ENCODE peak calls at places on chromosomes 4 and X, in seven cellular contexts. Z is sigmoid colon, E is lower lobe of right lung, X is IMR-90, C is heart right ventricle, I is suprapubic skin, F is hepatocyte. A is an unnamed sample.

GRCh38 chr4:88737304-88738015 is 39.8 kb upstream of the NAP1L5 start:
- DNase-seq in Z (peak; percentile 82), E (no peak), X (peak; percentile 12), C (no peak), I (no peak), F (peak; percentile 30), A (no peak)

GRCh38 chr4:24527371-24527770 is 57.0 kb downstream of the DHX15 start:
- DNase-seq in Z (no peak), E (no peak), X (peak; percentile 60), C (no peak), I (no peak), F (no peak), A (no peak)

GRCh38 chrX:152897216-152898144 is at the start of gene ZNF185:
- DNase-seq in Z (no peak), E (peak; percentile 79), X (no peak), C (no peak), I (no peak), F (peak; percentile 75), A (no peak)

GRCh38 chr4:173509031-173510001 is 20.7 kb downstream of the HAND2 start:
- DNase-seq in Z (peak; percentile 87), E (no peak), X (no peak), C (peak; percentile 72), I (no peak), F (peak; percentile 71), A (peak; percentile 69)

GRCh38 chr4:40264995-40265909 is 68.4 kb downstream of the RHOH start:
- DNase-seq in Z (no peak), E (no peak), X (no peak), C (peak; percentile 37), I (no peak), F (peak; percentile 30), A (no peak)

GRCh38 chr4:186012071-186012470 is 56.9 kb upstream of the TLR3 start:
- DNase-seq in Z (no peak), E (no peak), X (no peak), C (no peak), I (no peak), F (no peak), A (peak; percentile 44)

GRCh38 chrX:107709266-107709795 is 66.3 kb downstream of the TSC22D3 start:
- DNase-seq in Z (peak; percentile 2), E (no peak), X (no peak), C (no peak), I (no peak), F (no peak), A (no peak)

GRCh38 chr4:108166441-108167315 is 2.1 kb downstream of the LEF1 start:
- DNase-seq in Z (no peak), E (no peak), X (no peak), C (no peak), I (no peak), F (peak; percentile 56), A (no peak)

GRCh38 chrX:48833531-48834138 is 1.8 kb downstream of the PCSK1N start:
- DNase-seq in Z (no peak), E (no peak), X (no peak), C (no peak), I (no peak), F (no peak), A (no peak)

GRCh38 chrX:124433186-124433585 is 86.8 kb downstream of the SH2D1A start:
- DNase-seq in Z (no peak), E (no peak), X (no peak), C (no peak), I (no peak), F (no peak), A (no peak)

GRCh38 chr4:159283697-159284492 is 181.0 kb downstream of the RAPGEF2 start:
- DNase-seq in Z (no peak), E (no peak), X (peak; percentile 87), C (no peak), I (no peak), F (no peak), A (no peak)

GRCh38 chrX:133258481-133258880 is 40.3 kb upstream of the TFDP3 start:
- DNase-seq in Z (no peak), E (no peak), X (peak; percentile 63), C (no peak), I (no peak), F (no peak), A (no peak)

GRCh38 chr4:168880811-168881595 is 129.1 kb downstream of the CBR4 start:
- DNase-seq in Z (no peak), E (no peak), X (no peak), C (no peak), I (no peak), F (no peak), A (no peak)

GRCh38 chrX:73337366-73337765 is 109.5 kb upstream of the CDX4 start:
- DNase-seq in Z (no peak), E (no peak), X (no peak), C (no peak), I (no peak), F (no peak), A (no peak)

GRCh38 chrX:1053072-1053471 is 159.4 kb downstream of the CRLF2 start:
- DNase-seq in Z (no peak), E (no peak), X (no peak), C (no peak), I (no peak), F (no peak), A (no peak)

GRCh38 chr4:1511441-1512041 is 105.3 kb upstream of the NKX1-1 start:
- DNase-seq in Z (no peak), E (peak; percentile 46), X (peak; percentile 36), C (peak; percentile 6), I (no peak), F (no peak), A (peak; percentile 67)

GRCh38 chr4:1513936-1514483 is 107.8 kb upstream of the NKX1-1 start:
- DNase-seq in Z (no peak), E (no peak), X (no peak), C (no peak), I (no peak), F (no peak), A (no peak)

GRCh38 chr4:1512081-1512737 is 106.0 kb upstream of the NKX1-1 start:
- DNase-seq in Z (no peak), E (peak; percentile 27), X (no peak), C (peak; percentile 10), I (no peak), F (no peak), A (no peak)

GRCh38 chr4:1514612-1515011 is 108.4 kb upstream of the NKX1-1 start:
- DNase-seq in Z (no peak), E (no peak), X (no peak), C (no peak), I (no peak), F (no peak), A (no peak)

DNA sequence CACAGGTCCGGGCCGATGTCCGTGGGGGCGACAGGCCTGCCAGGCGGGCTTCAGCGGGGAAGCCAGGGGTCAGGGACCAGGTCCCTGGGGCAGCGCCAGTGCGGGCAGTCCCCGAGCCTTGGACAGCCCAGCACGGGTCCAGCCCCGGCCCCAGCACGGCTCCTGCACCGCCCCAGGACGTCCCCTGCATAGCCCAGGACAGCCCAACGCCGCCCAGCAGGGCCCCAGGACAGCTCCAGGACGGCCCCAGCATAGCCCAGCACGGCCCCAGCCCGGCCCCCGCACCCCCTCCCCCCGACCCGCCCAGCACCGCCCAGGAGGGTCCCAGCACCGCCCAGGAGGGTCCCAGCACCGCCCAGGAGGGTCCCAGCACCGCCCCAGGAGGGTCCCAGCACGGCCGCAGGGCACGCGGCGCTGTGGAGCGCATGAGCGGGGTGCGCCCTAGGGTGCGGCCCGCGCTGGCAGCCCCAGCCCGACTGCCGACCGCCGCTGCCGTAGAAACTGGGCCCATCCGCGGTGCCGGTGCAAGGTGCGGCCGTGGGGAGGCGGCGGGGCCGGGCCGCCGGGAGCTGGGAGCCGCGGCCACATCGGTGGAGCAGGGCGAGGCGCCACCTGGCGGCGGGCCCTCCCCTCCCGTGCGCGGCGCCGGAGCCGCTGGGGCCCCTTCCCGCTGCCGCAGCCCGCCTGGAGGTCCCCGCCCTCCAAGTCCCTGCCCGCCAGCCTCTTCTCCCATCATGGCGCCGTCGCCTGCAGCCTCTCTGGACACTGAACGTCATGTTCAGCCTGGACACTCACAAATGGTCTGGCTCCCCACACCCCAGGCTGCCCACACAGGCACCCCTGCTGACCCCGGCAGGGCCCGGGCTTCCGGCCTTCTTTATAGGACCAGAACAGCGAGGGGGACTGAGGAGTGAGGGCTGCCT is 106.8 kb upstream of the NKX1-1 start:
- DNase-seq in Z (no peak), E (peak; percentile 55), X (no peak), C (peak; percentile 49), I (no peak), F (peak; percentile 87), A (no peak)
- TF ChIP-seq CTCF in Z (no peak), E (peak; percentile 50), X (peak; percentile 48), C (peak; percentile 71), I (peak; percentile 9), F (peak; percentile 48), A (peak; percentile 74)

DNA sequence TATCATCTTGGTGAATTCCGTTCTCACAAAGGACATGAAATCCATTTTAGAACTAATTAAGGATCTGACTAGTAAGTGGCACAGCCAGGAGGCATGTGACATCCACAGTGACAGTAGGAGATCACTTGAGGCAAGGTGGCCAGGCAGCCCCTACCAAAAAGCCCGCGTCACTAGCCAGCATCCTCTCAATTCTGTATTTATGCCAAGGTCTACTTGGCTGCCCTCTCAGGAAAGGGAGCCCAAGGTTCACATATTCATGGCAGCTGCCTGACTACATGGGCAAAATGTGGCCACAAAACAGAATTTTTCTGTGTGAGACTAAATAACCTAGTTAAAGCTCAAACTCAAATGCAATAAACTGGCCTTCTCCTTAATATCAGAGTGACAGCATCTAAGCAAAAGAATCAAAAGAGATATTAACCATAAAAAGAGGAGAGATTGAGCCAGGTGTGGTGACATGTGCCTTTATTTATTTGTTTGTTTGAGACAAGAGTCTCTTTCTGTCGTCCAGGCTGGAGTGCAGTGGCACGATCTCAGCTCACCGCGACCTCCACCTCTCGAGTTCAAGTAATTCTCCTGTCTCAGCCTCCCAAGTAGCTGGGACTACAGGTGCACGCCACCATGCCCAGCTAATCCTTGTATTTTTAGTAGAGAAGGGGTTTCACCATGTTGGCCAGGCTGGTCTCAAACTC is 51.5 kb downstream of the SLC9A7 start:
- DNase-seq in Z (no peak), E (no peak), X (no peak), C (no peak), I (no peak), F (no peak), A (no peak)
- H3K27ac ChIP-seq in Z (no peak overlapping the region), E (no peak overlapping the region), X (no peak overlapping the region), C (no peak overlapping the region), I (no peak overlapping the region), F (no peak overlapping the region), A (no peak overlapping the region)

DNA sequence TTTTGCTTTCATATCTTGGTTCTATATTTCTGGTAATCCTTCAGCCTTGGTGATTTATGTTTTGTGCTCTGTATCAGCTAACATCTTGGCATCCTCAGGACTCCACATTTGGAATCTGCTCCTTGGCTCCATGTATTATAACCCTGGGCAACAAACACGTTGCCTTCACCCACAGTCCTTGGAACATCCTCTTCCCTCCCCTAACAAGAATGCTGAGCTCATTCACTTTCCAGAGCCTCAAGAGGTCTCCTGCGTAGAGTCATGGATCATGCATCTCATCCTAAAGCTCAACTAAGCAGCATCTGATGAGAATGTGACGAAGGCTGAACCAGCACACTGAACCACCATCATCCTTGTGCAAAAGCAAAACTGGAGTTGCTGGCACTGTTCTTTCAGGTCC is 60.5 kb upstream of the C1GALT1C1 start:
- DNase-seq in Z (no peak), E (no peak), X (no peak), C (no peak), I (no peak), F (no peak), A (no peak)
- H3K36me3 ChIP-seq in Z (no peaks in the 10 kb centered on the region), E (no peaks in the 10 kb centered on the region), X (no peaks in the 10 kb centered on the region), C (no peaks in the 10 kb centered on the region), I (no peaks in the 10 kb centered on the region), F (no peaks in the 10 kb centered on the region), A (no peaks in the 10 kb centered on the region)

DNA sequence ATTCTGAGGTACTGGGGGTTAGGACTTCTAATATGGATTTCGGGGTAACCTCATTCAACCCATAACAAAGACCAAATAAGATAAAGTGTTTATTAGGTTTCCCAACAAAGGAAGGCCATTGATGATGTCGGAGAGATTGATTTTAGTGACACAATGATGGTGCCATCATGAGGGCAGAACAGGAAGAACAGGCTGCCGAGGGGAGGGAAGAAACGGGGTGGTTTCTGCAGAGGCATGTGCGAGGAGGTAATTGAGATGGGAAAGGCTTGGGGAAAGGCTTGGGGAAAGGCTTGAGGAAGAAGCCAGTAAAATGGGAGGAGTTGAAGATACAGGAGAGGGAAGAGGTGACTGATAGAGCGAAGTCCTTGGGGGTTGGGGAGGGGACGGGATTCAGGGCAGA is 6.2 kb downstream of the HPSE start:
- DNase-seq in Z (no peak), E (no peak), X (no peak), C (no peak), I (no peak), F (peak; percentile 4), A (no peak)
- TF ChIP-seq CTCF in Z (no peak), E (no peak), X (peak; percentile 3), C (no peak), I (no peak), F (peak; percentile 8), A (no peak)